ENCODE peak calls at places on chromosomes 7 and 10, in ten cellular contexts. S is dorsolateral prefrontal cortex; T is progenitor cell of endocrine pancreas; Z is fibroblast of lung; G is CD8-positive, alpha-beta T cell; M is retinal pigment epithelial cell; P is activated CD8-positive, alpha-beta T cell treated with anti-CD3 and anti-CD28 coated beads for 36 hours; D is glutamatergic neuron; I is mucosa of descending colon; Y is left ventricle myocardium inferior. Q is an unnamed sample.

GRCh38 chr7:147249956-147250355 is 1133.4 kb downstream of the CNTNAP2 start:
- DNase-seq in S (no peak), T (no peak), Z (no peak), G (no peak), M (no peak), P (no peak), D (no peak), I (no peak), Y (no peak), Q (no peak)

GRCh38 chr7:140417456-140418155 is 13.7 kb downstream of the RAB19 start:
- DNase-seq in S (no peak), T (no peak), Z (no peak), G (no peak), M (no peak), P (peak; percentile 19), D (no peak), I (no peak), Y (no peak), Q (no peak)

GRCh38 chr7:134758981-134759380 is 20.5 kb upstream of the CALD1 start:
- DNase-seq in S (no peak), T (no peak), Z (no peak), G (no peak), M (no peak), P (no peak), D (no peak), I (no peak), Y (no peak), Q (no peak)

GRCh38 chr10:47370878-47371277 is 13.2 kb downstream of the ZNF488 start:
- DNase-seq in S (peak; percentile 9), T (no peak), Z (no peak), G (peak; percentile 7), M (no peak), P (no peak), D (no peak), I (no peak), Y (no peak), Q (peak; percentile 1)

GRCh38 chr7:138248609-138249008 is 172.3 kb downstream of the AKR1D1 start:
- DNase-seq in S (no peak), T (no peak), Z (peak; percentile 45), G (no peak), M (no peak), P (no peak), D (no peak), I (no peak), Y (no peak), Q (no peak)

GRCh38 chr10:104657458-104657857 is 16.4 kb downstream of the SORCS3 start:
- DNase-seq in S (no peak), T (no peak), Z (peak; percentile 60), G (no peak), M (no peak), P (no peak), D (no peak), I (no peak), Y (no peak), Q (no peak)

GRCh38 chr10:60414111-60414510 is 24.4 kb upstream of the ANK3 start:
- DNase-seq in S (no peak), T (no peak), Z (peak; percentile 39), G (no peak), M (no peak), P (no peak), D (no peak), I (no peak), Y (no peak), Q (no peak)

GRCh38 chr7:45196374-45196773 is 38.8 kb downstream of the RAMP3 start:
- DNase-seq in S (no peak), T (no peak), Z (no peak), G (no peak), M (no peak), P (peak; percentile 88), D (no peak), I (no peak), Y (no peak), Q (no peak)

GRCh38 chr10:124681091-124681490 is 63.1 kb downstream of the FAM53B start:
- DNase-seq in S (no peak), T (no peak), Z (no peak), G (no peak), M (no peak), P (no peak), D (no peak), I (no peak), Y (no peak), Q (no peak)

GRCh38 chr7:27146491-27147210 is 923 bp downstream of the HOXA6 start:
- DNase-seq in S (no peak), T (no peak), Z (no peak), G (peak; percentile 9), M (no peak), P (no peak), D (no peak), I (peak; percentile 47), Y (no peak), Q (no peak)

GRCh38 chr7:47484923-47485639 is 96.8 kb downstream of the TNS3 start:
- DNase-seq in S (no peak), T (no peak), Z (no peak), G (no peak), M (no peak), P (no peak), D (no peak), I (no peak), Y (no peak), Q (no peak)

GRCh38 chr10:10792681-10793080 is 225.0 kb upstream of the CELF2 start:
- DNase-seq in S (no peak), T (no peak), Z (peak; percentile 96), G (no peak), M (peak; percentile 95), P (no peak), D (no peak), I (no peak), Y (no peak), Q (no peak)

GRCh38 chr10:126097558-126098215 is 201.3 kb downstream of the FANK1 start:
- DNase-seq in S (no peak), T (no peak), Z (no peak), G (no peak), M (no peak), P (no peak), D (no peak), I (no peak), Y (no peak), Q (no peak)
- TF ChIP-seq CTCF in S (no peak), T (no peak), Z (no peak), G (no peak), M (peak; percentile 26), P (no peak), D (no peak), I (no peak), Y (peak; percentile 30), Q (no peak)

DNA sequence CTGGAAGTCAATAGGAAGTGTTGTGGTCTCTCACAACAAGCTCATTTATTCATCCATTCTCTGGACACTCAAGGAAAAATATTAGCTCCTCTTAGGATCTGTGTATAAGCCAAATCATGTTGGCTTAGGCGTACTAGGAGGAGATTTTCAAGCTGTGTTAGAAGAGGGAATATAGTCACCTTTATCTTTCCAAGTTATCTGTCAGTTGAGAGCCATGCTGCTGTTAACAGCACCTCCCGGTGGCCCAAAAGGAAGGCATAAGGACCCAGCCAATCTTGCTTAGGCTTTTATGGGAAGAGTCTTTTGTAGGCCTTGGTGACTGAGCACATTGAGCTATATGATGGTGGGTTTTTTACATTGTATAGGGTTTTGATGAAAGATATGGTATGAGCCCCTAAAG is 220.0 kb downstream of the LRMDA start:
- DNase-seq in S (no peak), T (no peak), Z (no peak), G (no peak), M (no peak), P (no peak), D (no peak), I (peak; percentile 65), Y (no peak), Q (no peak)
- TF ChIP-seq CTCF in S (no peak), T (no peak), Z (no peak), G (no peak), M (peak; percentile 36), P (no peak), D (no peak), I (no peak), Y (peak; percentile 28), Q (no peak)

GRCh38 chr7:19069842-19070241 is 47.6 kb downstream of the TWIST1 start:
- DNase-seq in S (no peak), T (no peak), Z (peak; percentile 8), G (no peak), M (no peak), P (no peak), D (no peak), I (no peak), Y (no peak), Q (no peak)
- TF ChIP-seq CTCF in S (no peak), T (no peak), Z (peak; percentile 15), G (no peak), M (peak; percentile 33), P (no peak), D (no peak), I (no peak), Y (no peak), Q (no peak)

GRCh38 chr7:72751978-72752377 is 76.0 kb downstream of the TYW1B start:
- DNase-seq in S (no peak), T (no peak), Z (no peak), G (no peak), M (no peak), P (no peak), D (peak; percentile 71), I (no peak), Y (no peak), Q (peak; percentile 30)
- TF ChIP-seq CTCF in S (no peak), T (peak; percentile 26), Z (no peak), G (no peak), M (peak; percentile 37), P (no peak), D (peak; percentile 26), I (no peak), Y (no peak), Q (peak; percentile 4)

Q was measured in endothelial cell.